ENCODE peak calls at places on chromosomes 1 and 21, in ten cellular contexts. R is tibial nerve, D is upper lobe of right lung, Y is foreskin fibroblast, H is mammary epithelial cell, G is uterus, I is astrocyte of the spinal cord, V is cardiac muscle cell, C is HCT116, X is AG04450. E is an unnamed sample.
A peak's percentile ranks its signal among the peaks of the same experiment; 100 is the strongest.

GRCh38 chr21:45129231-45129923 is 55.0 kb downstream of the ADARB1 start:
- DNase-seq in V (peak; percentile 42), H (peak; percentile 46), C (no peak), I (no peak), R (no peak), Y (peak; percentile 30), X (no peak), G (no peak), D (no peak), E (no peak)

GRCh38 chr1:17757426-17757825 is 2.3 kb downstream of the ACTL8 start:
- DNase-seq in H (no peak), X (no peak), I (no peak), D (no peak), V (no peak), R (no peak), C (no peak), Y (no peak), G (no peak), E (no peak)

GRCh38 chr1:160394673-160395072 is 5.7 kb upstream of the VANGL2 start:
- DNase-seq in I (no peak), D (no peak), V (no peak), Y (no peak), H (no peak), G (no peak), C (no peak), X (no peak), R (no peak), E (no peak)

GRCh38 chr1:25568090-25568833 is 24.9 kb downstream of the LDLRAP1 start:
- DNase-seq in X (no peak), G (peak; percentile 51), C (peak; percentile 93), I (peak; percentile 72), Y (peak; percentile 56), R (peak; percentile 47), D (no peak), H (peak; percentile 97), V (no peak), E (no peak)

GRCh38 chr21:45935628-45936027 is 45.9 kb upstream of the COL6A1 start:
- DNase-seq in H (peak; percentile 42), Y (peak; percentile 23), X (no peak), D (no peak), I (peak; percentile 53), R (no peak), C (no peak), G (no peak), V (peak; percentile 18), E (no peak)

GRCh38 chr1:223760833-223761232 is 48.5 kb downstream of the CAPN2 start:
- DNase-seq in X (no peak), R (no peak), G (no peak), V (no peak), D (no peak), H (no peak), Y (no peak), I (no peak), C (no peak), E (no peak)

GRCh38 chr1:24199291-24199900 is 12.3 kb upstream of the IFNLR1 start:
- DNase-seq in X (peak; percentile 27), C (peak; percentile 54), R (no peak), H (peak; percentile 46), D (no peak), I (peak; percentile 56), G (peak; percentile 63), Y (peak; percentile 33), V (peak; percentile 68), E (no peak)

GRCh38 chr1:203100163-203100867 is 14.5 kb upstream of the MYOG start:
- DNase-seq in R (no peak), C (no peak), D (no peak), X (no peak), H (no peak), V (no peak), I (no peak), G (no peak), Y (no peak), E (no peak)

GRCh38 chr1:204199579-204199978 is 3.3 kb upstream of the KISS1 start:
- DNase-seq in I (no peak), Y (no peak), D (no peak), X (no peak), H (no peak), G (no peak), C (no peak), R (no peak), V (no peak), E (no peak)

GRCh38 chr21:43759651-43760050 is 16.5 kb downstream of the CSTB start:
- DNase-seq in D (no peak), R (no peak), V (no peak), H (no peak), Y (no peak), C (no peak), X (no peak), G (no peak), I (no peak), E (no peak)

GRCh38 chr1:207938016-207938415 is 27.1 kb upstream of the CD34 start:
- DNase-seq in C (no peak), H (no peak), V (peak; percentile 32), R (no peak), X (no peak), G (no peak), Y (no peak), D (no peak), I (peak; percentile 65), E (no peak)

GRCh38 chr1:242426271-242426905 is 98.1 kb downstream of the PLD5 start:
- DNase-seq in V (no peak), G (no peak), C (no peak), Y (no peak), D (no peak), R (no peak), I (no peak), X (no peak), H (peak; percentile 89), E (no peak)

GRCh38 chr1:7975212-7975865 is 13.8 kb downstream of the PARK7 start:
- DNase-seq in V (peak; percentile 83), H (peak; percentile 75), X (peak; percentile 48), D (peak; percentile 74), C (peak; percentile 68), R (peak; percentile 36), Y (peak; percentile 69), I (peak; percentile 77), G (peak; percentile 79), E (peak; percentile 61)

GRCh38 chr1:168419746-168420145 is 124.1 kb downstream of the XCL2 start:
- DNase-seq in G (no peak), C (no peak), R (no peak), D (no peak), I (no peak), Y (no peak), H (peak; percentile 15), V (no peak), X (no peak), E (no peak)

GRCh38 chr1:163131981-163132380 is 62.8 kb downstream of the RGS4 start:
- DNase-seq in I (no peak), H (no peak), R (no peak), X (no peak), C (no peak), Y (no peak), D (no peak), G (no peak), V (no peak), E (no peak)

GRCh38 chr1:159161001-159161718 is 10.3 kb upstream of the CADM3 start:
- DNase-seq in D (no peak), X (peak; percentile 56), G (peak; percentile 70), Y (peak; percentile 82), R (peak; percentile 51), V (peak; percentile 84), C (peak; percentile 50), H (peak; percentile 81), I (peak; percentile 90), E (peak; percentile 61)
- TF ChIP-seq CTCF in D (peak; percentile 92), X (peak; percentile 99), G (peak; percentile 93), Y (peak; percentile 98), R (peak; percentile 98), V (peak; percentile 99), C (peak; percentile 99), H (peak; percentile 100), I (peak; percentile 96), E (peak; percentile 97)

GRCh38 chr1:237911911-237912310 is 21.2 kb upstream of the ZP4 start:
- DNase-seq in I (peak; percentile 10), C (no peak), R (no peak), X (no peak), Y (no peak), V (no peak), D (no peak), H (peak; percentile 49), G (no peak), E (no peak)

GRCh38 chr1:237913345-237913744 is 22.6 kb upstream of the ZP4 start:
- DNase-seq in V (no peak), X (no peak), G (no peak), H (no peak), Y (no peak), D (no peak), C (no peak), I (no peak), R (no peak), E (no peak)

DNA sequence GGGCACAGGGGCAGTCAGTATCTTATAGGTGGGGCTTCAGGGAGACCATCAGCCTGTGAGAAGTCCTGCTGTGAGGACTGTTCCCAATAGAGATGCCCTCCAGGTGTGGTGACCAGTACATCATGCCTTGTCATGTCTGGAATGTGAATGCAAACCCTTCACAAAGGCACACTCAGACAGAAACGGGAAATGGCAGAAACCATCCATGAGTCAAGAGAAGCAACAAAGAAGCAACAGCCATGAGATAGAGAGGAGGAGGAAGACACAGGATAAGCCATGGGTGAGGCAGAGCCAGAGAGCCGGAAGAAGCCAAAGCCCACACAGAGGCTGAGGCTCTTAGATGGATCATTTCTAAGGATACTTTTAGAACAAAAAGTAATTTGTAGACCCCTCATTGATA is 20.1 kb upstream of the ZP4 start:
- DNase-seq in Y (no peak), X (no peak), V (no peak), G (no peak), D (no peak), I (no peak), R (no peak), H (peak; percentile 88), C (no peak), E (no peak)
- H3K4me3 ChIP-seq in Y (no peak overlapping the region), X (no peak overlapping the region), V (no peak overlapping the region), G (no peak overlapping the region), D (no peak overlapping the region), I (no peak overlapping the region), R (no peak overlapping the region), H (no peak overlapping the region), C (no peak overlapping the region), E (no peak overlapping the region)

GRCh38 chr1:154442006-154442740 is 37.0 kb downstream of the IL6R start:
- DNase-seq in R (no peak), C (no peak), H (no peak), V (no peak), G (no peak), D (no peak), Y (no peak), I (no peak), X (no peak), E (no peak)
- TF ChIP-seq CTCF in R (no peak), C (peak; percentile 39), H (peak; percentile 38), V (peak; percentile 42), G (peak; percentile 20), D (peak; percentile 35), Y (peak; percentile 5), I (peak; percentile 45), X (peak; percentile 34), E (peak; percentile 47)

DNA sequence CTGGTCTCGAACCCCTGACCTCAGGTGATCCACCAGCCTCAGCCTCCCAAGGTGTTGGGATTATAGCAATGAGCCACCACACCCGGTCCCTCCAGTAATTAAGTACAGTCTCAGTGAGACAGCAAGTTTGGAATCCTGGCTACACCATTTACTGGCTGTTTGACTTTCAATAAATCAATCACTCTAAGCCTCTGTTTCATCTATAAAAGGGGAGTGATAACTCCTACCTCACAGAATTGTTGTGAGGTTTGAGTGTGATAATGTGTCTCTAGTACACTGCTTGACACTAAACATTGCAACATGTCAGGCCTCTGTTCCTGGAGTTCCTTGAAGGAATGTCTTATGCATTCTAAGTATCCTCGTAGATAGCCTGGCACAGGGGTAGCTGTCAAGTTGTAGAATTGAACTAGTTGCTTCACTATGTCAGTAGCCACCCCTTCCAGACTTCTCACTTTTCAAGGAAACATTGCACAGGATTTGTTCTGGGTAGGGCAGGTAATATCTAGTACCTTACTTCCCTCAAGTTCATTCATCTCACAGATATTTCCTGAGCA is 12.4 kb downstream of the ENTREP3 start:
- DNase-seq in V (no peak), X (no peak), H (no peak), I (no peak), R (no peak), D (no peak), C (no peak), Y (no peak), G (no peak), E (no peak)
- H3K4me3 ChIP-seq in V (no peak overlapping the region), X (peak overlapping the region; percentile 72), H (peak overlapping the region; percentile 64), I (peak overlapping the region; percentile 68), R (peak overlapping the region; percentile 49), D (no peak overlapping the region), C (peak overlapping the region; percentile 69), Y (peak overlapping the region; percentile 75), G (peak overlapping the region; percentile 51), E (peak overlapping the region; percentile 60)

E was measured in HFF-Myc.